ENCODE peak calls at places on chromosomes 1 and 21, in seven cellular contexts. V is astrocyte, B is fibroblast of lung, I is GM06990, D is transverse colon, C is sigmoid colon, L is fibroblast of pulmonary artery. N is an unnamed sample.
A peak's percentile ranks its signal among the peaks of the same experiment; 100 is the strongest.

GRCh38 chr21:38321568-38321967 is 64.8 kb downstream of the KCNJ15 start:
- DNase-seq in V (no peak), B (no peak), I (no peak), D (no peak), C (no peak), L (no peak), N (no peak)

GRCh38 chr1:183419399-183419798 is 1.2 kb upstream of the NMNAT2 start:
- DNase-seq in V (no peak), B (no peak), I (no peak), D (no peak), C (no peak), L (no peak), N (no peak)

GRCh38 chr1:147611021-147611426 is 59.3 kb downstream of the ACP6 start:
- DNase-seq in V (no peak), B (no peak), I (no peak), D (no peak), C (no peak), L (no peak), N (no peak)

GRCh38 chr1:52296345-52296744 is 69.7 kb downstream of the CC2D1B start:
- DNase-seq in V (peak; percentile 46), B (peak; percentile 74), I (peak; percentile 15), D (no peak), C (no peak), L (peak; percentile 74), N (peak; percentile 24)

GRCh38 chr21:37490084-37490483 is 123.5 kb downstream of the DYRK1A start:
- DNase-seq in V (no peak), B (no peak), I (no peak), D (no peak), C (no peak), L (no peak), N (no peak)

GRCh38 chr1:10880063-10880462 is 83.6 kb upstream of the CASZ1 start:
- DNase-seq in V (no peak), B (no peak), I (no peak), D (no peak), C (no peak), L (no peak), N (no peak)

GRCh38 chr21:20388400-20388799 is 609.8 kb upstream of the NCAM2 start:
- DNase-seq in V (no peak), B (no peak), I (no peak), D (no peak), C (no peak), L (no peak), N (no peak)

GRCh38 chr1:65924471-65924870 is 131.8 kb downstream of the PDE4B start:
- DNase-seq in V (peak; percentile 90), B (peak; percentile 80), I (no peak), D (no peak), C (no peak), L (peak; percentile 64), N (peak; percentile 69)

GRCh38 chr1:9234223-9235122 is at the start of gene H6PD:
- DNase-seq in V (peak; percentile 52), B (peak; percentile 77), I (peak; percentile 90), D (peak; percentile 90), C (peak; percentile 92), L (peak; percentile 84), N (no peak)

GRCh38 chr1:183081402-183082110 is 58.3 kb downstream of the LAMC1 start:
- DNase-seq in V (no peak), B (no peak), I (no peak), D (no peak), C (no peak), L (no peak), N (no peak)

GRCh38 chr1:29973406-29973805 is 737.1 kb downstream of the PTPRU start:
- DNase-seq in V (no peak), B (no peak), I (no peak), D (no peak), C (no peak), L (no peak), N (no peak)

DNA sequence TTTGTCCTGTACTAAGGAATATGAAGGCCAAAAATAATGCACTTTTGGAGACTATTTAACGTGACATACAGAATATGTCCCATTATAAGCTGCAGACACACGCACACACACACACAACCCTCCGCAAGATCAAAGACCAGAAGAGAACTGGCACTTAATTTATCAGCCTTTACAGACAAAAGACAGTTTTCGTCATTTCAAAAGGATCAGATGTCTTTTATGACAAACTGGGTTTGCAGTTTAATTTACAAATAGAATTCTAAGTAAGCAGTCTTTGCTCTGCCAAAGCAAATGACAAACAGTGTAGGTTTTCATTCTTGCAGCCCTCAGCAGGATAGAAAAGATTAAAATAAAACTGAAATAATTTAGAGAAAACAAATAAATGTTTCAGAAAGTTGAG is 169.1 kb downstream of the DENND1B start:
- DNase-seq in V (no peak), B (no peak), I (no peak), D (no peak), C (no peak), L (no peak), N (no peak)
- H3K4me3 ChIP-seq in V (no peak overlapping the region), B (no peak overlapping the region), I (no peak overlapping the region), D (no peak overlapping the region), C (no peak overlapping the region), L (no peak overlapping the region), N (no peak overlapping the region)

GRCh38 chr1:212107481-212107880 is 71.9 kb downstream of the DTL start:
- DNase-seq in V (no peak), B (no peak), I (no peak), D (no peak), C (no peak), L (no peak), N (no peak)

GRCh38 chr1:212108187-212108586 is 72.6 kb downstream of the DTL start:
- DNase-seq in V (no peak), B (no peak), I (no peak), D (no peak), C (no peak), L (no peak), N (no peak)

GRCh38 chr1:212108981-212109380 is 73.4 kb downstream of the DTL start:
- DNase-seq in V (peak; percentile 14), B (no peak), I (no peak), D (no peak), C (no peak), L (no peak), N (no peak)

GRCh38 chr1:212109713-212110112 is 74.2 kb downstream of the DTL start:
- DNase-seq in V (no peak), B (peak; percentile 15), I (no peak), D (no peak), C (no peak), L (no peak), N (no peak)

DNA sequence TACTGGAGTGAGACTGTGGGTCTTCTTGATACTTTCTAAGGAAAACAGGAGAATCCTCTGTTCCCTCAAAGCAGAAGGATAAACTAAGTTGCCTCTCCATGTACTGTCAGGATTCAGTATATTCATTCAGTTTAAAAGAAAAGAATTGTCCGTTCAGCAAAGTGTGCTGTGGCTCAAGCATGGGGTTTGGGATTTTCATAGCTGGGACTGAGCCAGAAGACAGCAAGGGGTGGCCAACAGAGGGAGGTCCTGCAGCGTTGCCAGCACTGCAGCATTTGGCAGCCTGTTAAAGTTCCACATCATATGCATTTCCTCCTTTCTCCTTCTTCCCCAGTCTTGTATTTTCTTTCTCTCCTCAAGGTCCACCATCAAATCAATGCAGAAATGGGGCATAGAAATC is 75.1 kb downstream of the DTL start:
- DNase-seq in V (peak; percentile 31), B (peak; percentile 63), I (no peak), D (no peak), C (no peak), L (peak; percentile 69), N (no peak)
- TF ChIP-seq CTCF in V (no peak), B (no peak), I (no peak), D (no peak), C (peak; percentile 11), L (peak; percentile 37), N (peak; percentile 24)

GRCh38 chr1:209769171-209769904 is 13.5 kb downstream of the TRAF3IP3 start:
- DNase-seq in V (peak; percentile 90), B (peak; percentile 89), I (peak; percentile 48), D (peak; percentile 69), C (peak; percentile 88), L (peak; percentile 96), N (peak; percentile 72)

GRCh38 chr1:209768354-209768774 is 12.5 kb downstream of the TRAF3IP3 start:
- DNase-seq in V (no peak), B (no peak), I (peak; percentile 73), D (peak; percentile 77), C (no peak), L (no peak), N (no peak)

GRCh38 chr1:209767105-209767504 is 11.3 kb downstream of the TRAF3IP3 start:
- DNase-seq in V (no peak), B (no peak), I (no peak), D (no peak), C (no peak), L (no peak), N (no peak)

GRCh38 chr1:209766051-209766450 is 10.2 kb downstream of the TRAF3IP3 start:
- DNase-seq in V (no peak), B (no peak), I (no peak), D (no peak), C (no peak), L (no peak), N (no peak)

DNA sequence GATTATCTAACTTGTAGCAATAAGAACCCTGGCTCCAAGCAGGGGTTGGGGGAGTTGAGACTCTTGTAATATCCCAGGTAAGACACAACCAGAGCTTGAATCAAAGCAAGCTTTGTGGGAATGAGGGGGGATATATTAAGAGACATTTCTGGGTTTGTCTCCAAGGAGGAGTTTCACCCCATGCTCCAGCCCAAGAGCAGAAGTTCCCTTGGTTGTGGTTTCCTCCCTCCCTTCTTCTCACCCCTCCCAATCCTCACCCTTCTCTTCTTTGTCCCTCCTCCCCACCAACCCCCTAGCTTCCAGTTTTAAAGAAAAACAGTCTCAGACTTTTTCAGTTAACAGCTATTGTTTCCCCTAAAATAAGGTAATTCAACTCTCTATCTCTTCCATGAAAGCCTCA is 11.9 kb downstream of the TRAF3IP3 start:
- DNase-seq in V (no peak), B (no peak), I (no peak), D (no peak), C (no peak), L (no peak), N (no peak)
- H3K4me3 ChIP-seq in V (no peak overlapping the region), B (no peak overlapping the region), I (peak overlapping the region; percentile 66), D (no peak overlapping the region), C (no peak overlapping the region), L (no peak overlapping the region), N (no peak overlapping the region)

GRCh38 chr1:226187019-226187322 is 430 bp upstream of the ACBD3 start:
- DNase-seq in V (no peak), B (no peak), I (no peak), D (no peak), C (no peak), L (no peak), N (no peak)
- TF ChIP-seq CTCF in V (no peak), B (no peak), I (no peak), D (no peak), C (peak; percentile 43), L (no peak), N (no peak)

DNA sequence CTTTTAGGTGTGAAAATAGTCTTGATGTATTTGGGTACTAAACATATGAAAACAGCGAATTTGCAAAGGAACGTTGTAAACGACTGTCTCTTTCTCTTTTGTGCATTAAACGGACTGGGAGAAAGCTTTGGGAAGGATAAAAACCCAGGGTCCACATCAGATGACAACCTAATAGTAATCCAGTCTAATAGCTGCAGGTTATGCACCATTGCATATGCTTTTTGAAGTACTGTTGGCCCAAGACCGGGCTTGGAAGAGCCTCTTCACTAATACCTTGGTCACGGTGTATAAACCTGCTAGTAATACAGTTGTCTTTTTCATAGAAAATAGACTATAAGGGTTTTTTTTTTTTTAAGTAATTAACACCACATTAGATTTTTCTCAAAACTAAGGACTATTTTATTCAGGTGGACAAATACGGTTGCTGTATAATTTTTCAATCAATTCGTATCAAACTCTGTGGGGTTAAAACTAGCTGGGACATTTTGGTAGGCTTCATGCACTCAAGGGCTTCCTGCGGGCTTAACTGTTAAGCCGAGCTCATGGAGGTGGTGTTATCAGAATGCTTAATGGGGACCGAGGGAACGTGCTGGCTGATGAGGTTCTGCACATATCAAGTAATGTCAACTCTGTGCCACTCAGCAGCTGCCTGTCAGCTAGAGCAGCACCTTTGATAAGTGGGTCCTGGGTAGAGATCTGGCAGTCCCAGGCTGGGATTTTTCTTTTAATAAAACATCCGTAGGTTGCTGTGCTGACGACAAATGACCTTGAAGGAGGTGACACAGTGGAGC is 2.1 kb downstream of the RYR2 start:
- DNase-seq in V (no peak), B (no peak), I (no peak), D (no peak), C (no peak), L (no peak), N (no peak)
- H3K4me3 ChIP-seq in V (no peak overlapping the region), B (no peak overlapping the region), I (no peak overlapping the region), D (no peak overlapping the region), C (no peak overlapping the region), L (no peak overlapping the region), N (no peak overlapping the region)

N was measured in AG09309.